ENCODE peak calls at places on chromosomes 12 and 14, in eight cellular contexts. R, C, H, X, T, P, D and I are unnamed samples.

GRCh38 chr12:109804820-109805761 is 28.1 kb downstream of the TRPV4 start:
- DNase-seq in R (peak), C (peak), H (peak), X (peak), T (peak), P (peak), D (peak), I (peak)

GRCh38 chr12:108099085-108099484 is 30.0 kb upstream of the WSCD2 start:
- DNase-seq in R (no peak), C (peak), H (peak), X (no peak), T (no peak), P (no peak), D (peak), I (no peak)

GRCh38 chr14:50658203-50658602 is 9.9 kb downstream of the SAV1 start:
- DNase-seq in R (peak), C (peak), H (no peak), X (peak), T (no peak), P (no peak), D (peak), I (no peak)

GRCh38 chr14:47240755-47241437 is 434.5 kb downstream of the MDGA2 start:
- DNase-seq in R (no peak), C (no peak), H (no peak), X (no peak), T (no peak), P (no peak), D (no peak), I (no peak)

GRCh38 chr12:122527478-122527944 is 462 bp downstream of the KNTC1 start:
- DNase-seq in R (no peak), C (peak), H (peak), X (no peak), T (no peak), P (no peak), D (peak), I (no peak)

GRCh38 chr14:93044601-93045000 is 71.1 kb downstream of the ITPK1 start:
- DNase-seq in R (no peak), C (no peak), H (no peak), X (no peak), T (no peak), P (no peak), D (no peak), I (no peak)

GRCh38 chr14:51844482-51844881 is 15.9 kb upstream of the GNG2 start:
- DNase-seq in R (no peak), C (peak), H (no peak), X (no peak), T (no peak), P (no peak), D (no peak), I (no peak)

GRCh38 chr12:98085360-98085759 is 430.0 kb upstream of the TMPO start:
- DNase-seq in R (no peak), C (no peak), H (no peak), X (no peak), T (no peak), P (no peak), D (no peak), I (no peak)

GRCh38 chr12:68242777-68243176 is 10.6 kb downstream of the IL22 start:
- DNase-seq in R (no peak), C (no peak), H (no peak), X (no peak), T (no peak), P (no peak), D (no peak), I (no peak)

GRCh38 chr12:104695453-104696148 is 238.9 kb downstream of the CHST11 start:
- DNase-seq in R (peak), C (peak), H (no peak), X (no peak), T (peak), P (no peak), D (no peak), I (no peak)

GRCh38 chr12:85179680-85180300 is 100.2 kb upstream of the ALX1 start:
- DNase-seq in R (no peak), C (peak), H (no peak), X (no peak), T (no peak), P (no peak), D (peak), I (no peak)

GRCh38 chr14:70754989-70755388 is 54.3 kb downstream of the MAP3K9 start:
- DNase-seq in R (no peak), C (peak), H (peak), X (peak), T (no peak), P (no peak), D (peak), I (no peak)

GRCh38 chr12:53064613-53065415 is 14.4 kb downstream of the SPRYD3 start:
- DNase-seq in R (no peak), C (no peak), H (no peak), X (no peak), T (no peak), P (no peak), D (no peak), I (no peak)

GRCh38 chr14:89578048-89578619 is 161.1 kb upstream of the FOXN3 start:
- DNase-seq in R (no peak), C (peak), H (no peak), X (no peak), T (no peak), P (no peak), D (no peak), I (no peak)

GRCh38 chr14:105482486-105483110 is 4.1 kb upstream of the CRIP1 start:
- DNase-seq in R (no peak), C (no peak), H (no peak), X (no peak), T (no peak), P (no peak), D (no peak), I (no peak)

GRCh38 chr14:65103150-65103760 is 938 bp upstream of the MAX start:
- DNase-seq in R (peak), C (peak), H (peak), X (no peak), T (peak), P (no peak), D (peak), I (no peak)

GRCh38 chr12:53205747-53206146 is 1.3 kb downstream of the ITGB7 start:
- DNase-seq in R (peak), C (peak), H (peak), X (peak), T (no peak), P (no peak), D (peak), I (no peak)

GRCh38 chr12:75774309-75775052 is 257.1 kb downstream of the PHLDA1 start:
- DNase-seq in R (no peak), C (no peak), H (no peak), X (no peak), T (no peak), P (no peak), D (no peak), I (no peak)

GRCh38 chr14:25048170-25049126 is 1.5 kb downstream of the STXBP6 start:
- DNase-seq in R (peak), C (peak), H (no peak), X (peak), T (no peak), P (no peak), D (no peak), I (peak)

GRCh38 chr14:69479696-69480095 is 4.8 kb upstream of the PLEKHD1 start:
- DNase-seq in R (no peak), C (no peak), H (no peak), X (no peak), T (no peak), P (no peak), D (no peak), I (no peak)

GRCh38 chr14:69460093-69460701 is 24.3 kb upstream of the PLEKHD1 start:
- DNase-seq in R (peak), C (peak), H (peak), X (peak), T (peak), P (peak), D (peak), I (peak)

GRCh38 chr12:131836193-131836592 is 8.0 kb downstream of the MMP17 start:
- DNase-seq in R (no peak), C (peak), H (peak), X (no peak), T (no peak), P (no peak), D (no peak), I (no peak)

GRCh38 chr12:99611117-99611516 is 36.4 kb upstream of the GARIN6 start:
- DNase-seq in R (no peak), C (peak), H (no peak), X (no peak), T (no peak), P (no peak), D (peak), I (no peak)